ENCODE peak calls at places on chromosome 14, in seven cellular contexts. M is H1, G is cardiac muscle cell, Q is hepatocyte, K is prostate gland, X is HL-60, P is body of pancreas. H is an unnamed sample.
A peak's percentile ranks its signal among the peaks of the same experiment; 100 is the strongest.

GRCh38 chr14:61076531-61076930 is 95.5 kb downstream of the SLC38A6 start:
- DNase-seq in M (no peak), G (peak; percentile 58), Q (no peak), K (no peak), X (no peak), P (no peak), H (no peak)

GRCh38 chr14:29663281-29663801 is 264.3 kb downstream of the PRKD1 start:
- DNase-seq in M (peak; percentile 17), G (peak; percentile 82), Q (no peak), K (no peak), X (no peak), P (no peak), H (no peak)

GRCh38 chr14:100827751-100828447 is 2.0 kb downstream of the MEG3 start:
- DNase-seq in M (no peak), G (peak; percentile 75), Q (no peak), K (no peak), X (no peak), P (peak; percentile 36), H (no peak)

GRCh38 chr14:97281741-97282140 is 484.6 kb downstream of the VRK1 start:
- DNase-seq in M (no peak), G (no peak), Q (no peak), K (no peak), X (no peak), P (no peak), H (no peak)

GRCh38 chr14:24398943-24399801 is at the start of gene NYNRIN:
- DNase-seq in M (no peak), G (peak; percentile 79), Q (peak; percentile 79), K (no peak), X (no peak), P (peak; percentile 54), H (no peak)

GRCh38 chr14:69629225-69630127 is 18.1 kb downstream of the SUSD6 start:
- DNase-seq in M (no peak), G (no peak), Q (no peak), K (no peak), X (no peak), P (no peak), H (no peak)

GRCh38 chr14:49594347-49595089 is 4.2 kb upstream of the LRR1 start:
- DNase-seq in M (no peak), G (peak; percentile 79), Q (peak; percentile 68), K (no peak), X (no peak), P (no peak), H (peak; percentile 75)

GRCh38 chr14:34023824-34024767 is 73.2 kb upstream of the EGLN3 start:
- DNase-seq in M (no peak), G (no peak), Q (peak; percentile 42), K (no peak), X (no peak), P (peak; percentile 25), H (no peak)

GRCh38 chr14:22883191-22883976 is at the start of gene REM2:
- DNase-seq in M (no peak), G (no peak), Q (peak; percentile 26), K (no peak), X (no peak), P (no peak), H (no peak)

GRCh38 chr14:54622189-54622958 is 55.4 kb downstream of the SAMD4A start:
- DNase-seq in M (no peak), G (peak; percentile 25), Q (no peak), K (no peak), X (no peak), P (no peak), H (no peak)

GRCh38 chr14:72023128-72024042 is 91.2 kb downstream of the RGS6 start:
- DNase-seq in M (no peak), G (no peak), Q (no peak), K (no peak), X (no peak), P (no peak), H (no peak)
- H3K4me3 ChIP-seq in M (no peak overlapping the region), G (no peak overlapping the region), Q (no peak overlapping the region), K (no peak overlapping the region), X (no peak overlapping the region), P (no peak overlapping the region), H (no peak overlapping the region)

DNA sequence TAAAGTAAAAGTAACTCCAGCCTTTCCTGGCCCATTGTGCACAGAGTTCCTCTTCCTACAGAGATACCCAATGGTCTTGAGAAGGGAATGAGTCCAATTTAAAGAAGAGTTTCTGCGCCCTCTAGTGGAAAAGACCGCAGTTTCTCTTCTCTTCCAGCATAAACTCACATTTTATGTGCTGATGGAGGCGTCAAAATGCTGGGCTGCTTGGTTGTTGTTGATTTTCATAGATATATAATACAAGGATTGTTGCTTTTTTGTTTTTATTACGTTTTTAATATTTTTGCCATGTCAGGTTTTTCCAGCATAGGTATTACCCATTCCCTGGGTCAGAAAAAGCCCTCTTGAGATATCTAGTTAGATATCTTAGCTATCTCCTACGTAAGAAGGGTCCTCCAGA is 356.9 kb upstream of the STXBP6 start:
- DNase-seq in M (peak; percentile 47), G (peak; percentile 28), Q (peak; percentile 72), K (no peak), X (peak; percentile 8), P (no peak), H (no peak)
- TF ChIP-seq CTCF in M (peak; percentile 69), G (peak; percentile 33), Q (peak; percentile 62), K (peak; percentile 23), X (peak; percentile 40), P (peak; percentile 31), H (peak; percentile 17)

DNA sequence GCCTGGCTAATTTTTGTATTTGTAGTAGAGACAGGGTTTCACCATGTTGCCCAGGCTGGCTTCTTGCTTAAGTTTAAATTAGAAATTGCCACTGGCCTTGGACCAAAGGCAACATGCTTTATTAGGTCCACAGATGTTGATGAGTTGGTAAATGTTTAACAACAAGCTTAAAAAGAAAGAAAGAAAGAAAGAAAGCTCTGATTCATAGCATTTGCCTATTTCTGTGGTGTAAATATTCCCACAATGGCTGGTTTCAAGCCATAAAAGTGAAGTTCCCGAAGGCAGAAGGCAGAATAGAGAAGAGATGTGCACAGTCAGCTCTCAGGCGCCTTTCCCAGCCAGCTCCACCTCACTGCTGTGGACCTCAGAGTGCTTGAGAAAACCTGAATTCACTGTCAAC is 26.4 kb downstream of the KCNK13 start:
- DNase-seq in M (no peak), G (no peak), Q (no peak), K (no peak), X (no peak), P (no peak), H (no peak)
- H3K4me3 ChIP-seq in M (no peak overlapping the region), G (no peak overlapping the region), Q (no peak overlapping the region), K (no peak overlapping the region), X (no peak overlapping the region), P (no peak overlapping the region), H (no peak overlapping the region)

GRCh38 chr14:40413146-40413545 is 980.9 kb upstream of the FBXO33 start:
- DNase-seq in M (no peak), G (no peak), Q (no peak), K (no peak), X (no peak), P (no peak), H (peak; percentile 96)

GRCh38 chr14:40417777-40418401 is 985.7 kb upstream of the FBXO33 start:
- DNase-seq in M (peak; percentile 17), G (peak; percentile 10), Q (peak; percentile 68), K (no peak), X (peak; percentile 0), P (no peak), H (no peak)
- TF ChIP-seq CTCF in M (peak; percentile 93), G (peak; percentile 40), Q (peak; percentile 70), K (peak; percentile 17), X (peak; percentile 83), P (peak; percentile 47), H (peak; percentile 76)

DNA sequence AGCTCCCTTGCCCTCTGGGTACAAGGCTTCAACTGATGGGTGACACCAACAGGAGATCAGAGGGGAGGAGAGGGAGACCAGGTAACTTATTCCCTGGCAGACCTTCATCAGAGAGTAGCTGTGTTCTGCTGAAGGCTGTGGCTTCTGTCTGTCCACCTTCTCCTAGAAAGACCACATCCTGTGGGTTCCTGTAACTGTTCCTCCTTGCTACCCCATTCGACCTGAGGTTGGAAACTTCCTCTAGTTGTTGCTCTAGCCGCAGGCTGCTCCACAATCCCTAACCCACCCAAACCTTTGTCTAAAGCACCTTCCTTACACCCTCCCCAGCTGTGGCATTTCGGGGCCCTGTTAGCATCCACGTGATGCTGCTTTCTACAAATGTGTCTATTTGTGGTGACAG is 454.2 kb downstream of the DPF3 start:
- DNase-seq in M (no peak), G (no peak), Q (no peak), K (no peak), X (no peak), P (no peak), H (no peak)
- H3K4me3 ChIP-seq in M (no peak overlapping the region), G (no peak overlapping the region), Q (no peak overlapping the region), K (no peak overlapping the region), X (no peak overlapping the region), P (no peak overlapping the region), H (no peak overlapping the region)

H was measured in retinal pigment epithelial cell.